ENCODE peak calls at places on chromosomes 6 and 20, in six cellular contexts. H, V, J, A, M and C are unnamed samples.

GRCh38 chr6:143163621-143164020 is 102.9 kb downstream of the AIG1 start:
- DNase-seq in H (no peak), V (no peak), J (no peak), A (no peak), M (no peak), C (no peak)

GRCh38 chr6:135521431-135521830 is 23.9 kb upstream of the AHI1 start:
- DNase-seq in H (no peak), V (no peak), J (peak; percentile 59), A (no peak), M (no peak), C (no peak)

GRCh38 chr6:113833537-113833936 is 23.6 kb upstream of the MARCKS start:
- DNase-seq in H (no peak), V (no peak), J (peak; percentile 78), A (no peak), M (no peak), C (no peak)

GRCh38 chr6:104187616-104188015 is 672.1 kb downstream of the HACE1 start:
- DNase-seq in H (no peak), V (no peak), J (no peak), A (no peak), M (no peak), C (no peak)

GRCh38 chr6:128395596-128395995 is 124.8 kb downstream of the PTPRK start:
- DNase-seq in H (no peak), V (no peak), J (no peak), A (no peak), M (no peak), C (no peak)

GRCh38 chr20:33005132-33005566 is 916 bp upstream of the SUN5 start:
- DNase-seq in H (no peak), V (no peak), J (peak; percentile 15), A (no peak), M (peak; percentile 72), C (no peak)

GRCh38 chr6:163489584-163489983 is 75.1 kb downstream of the QKI start:
- DNase-seq in H (no peak), V (no peak), J (peak; percentile 35), A (no peak), M (no peak), C (no peak)

GRCh38 chr6:133230022-133230421 is 11.1 kb upstream of the EYA4 start:
- DNase-seq in H (no peak), V (no peak), J (no peak), A (no peak), M (no peak), C (no peak)

GRCh38 chr6:107968081-107968480 is 10.1 kb upstream of the SEC63 start:
- DNase-seq in H (no peak), V (no peak), J (no peak), A (no peak), M (no peak), C (no peak)

GRCh38 chr6:113684382-113684901 is 172.7 kb upstream of the MARCKS start:
- DNase-seq in H (no peak), V (no peak), J (peak; percentile 41), A (no peak), M (peak; percentile 24), C (no peak)

GRCh38 chr20:58202039-58202438 is 26.4 kb downstream of the ANKRD60 start:
- DNase-seq in H (no peak), V (no peak), J (no peak), A (no peak), M (no peak), C (no peak)

GRCh38 chr6:138087549-138087948 is 19.7 kb downstream of the PERP start:
- DNase-seq in H (no peak), V (no peak), J (no peak), A (no peak), M (peak; percentile 31), C (no peak)

GRCh38 chr6:36130672-36131516 is 581 bp downstream of the MAPK13 start:
- DNase-seq in H (peak; percentile 77), V (no peak), J (no peak), A (peak; percentile 56), M (peak; percentile 73), C (peak; percentile 73)

GRCh38 chr6:165181951-165182414 is 127.4 kb downstream of the C6orf118 start:
- DNase-seq in H (no peak), V (no peak), J (no peak), A (no peak), M (no peak), C (no peak)

GRCh38 chr20:51425347-51426106 is 117.0 kb downstream of the NFATC2 start:
- DNase-seq in H (peak; percentile 50), V (no peak), J (no peak), A (no peak), M (no peak), C (no peak)

GRCh38 chr6:28838289-28838633 is 85.5 kb downstream of the TRIM27 start:
- DNase-seq in H (peak; percentile 67), V (peak; percentile 37), J (peak; percentile 70), A (peak; percentile 77), M (peak; percentile 80), C (peak; percentile 72)

GRCh38 chr6:114543696-114544095 is 200.9 kb upstream of the HS3ST5 start:
- DNase-seq in H (no peak), V (no peak), J (no peak), A (no peak), M (no peak), C (no peak)

GRCh38 chr6:167687035-167687720 is 139.5 kb upstream of the AFDN start:
- DNase-seq in H (no peak), V (peak; percentile 10), J (no peak), A (no peak), M (no peak), C (no peak)

GRCh38 chr20:8654486-8654885 is 414.4 kb upstream of the PLCB4 start:
- DNase-seq in H (no peak), V (no peak), J (no peak), A (no peak), M (no peak), C (no peak)

GRCh38 chr6:98769546-98769945 is 64.8 kb upstream of the POU3F2 start:
- DNase-seq in H (no peak), V (no peak), J (peak; percentile 4), A (no peak), M (peak; percentile 24), C (no peak)

GRCh38 chr20:48879609-48880008 is 41.9 kb upstream of the ARFGEF2 start:
- DNase-seq in H (no peak), V (no peak), J (no peak), A (no peak), M (no peak), C (no peak)

GRCh38 chr20:5729348-5729747 is 20.9 kb upstream of the SHLD1 start:
- DNase-seq in H (no peak), V (no peak), J (peak; percentile 81), A (no peak), M (no peak), C (no peak)

GRCh38 chr20:6735913-6736845 is 31.3 kb upstream of the BMP2 start:
- DNase-seq in H (no peak), V (no peak), J (no peak), A (no peak), M (no peak), C (no peak)

GRCh38 chr6:22290045-22290444 is 6.8 kb downstream of the PRL start:
- DNase-seq in H (no peak), V (no peak), J (no peak), A (no peak), M (no peak), C (no peak)

GRCh38 chr6:155247618-155248017 is 16.2 kb upstream of the CLDN20 start:
- DNase-seq in H (no peak), V (no peak), J (peak; percentile 26), A (no peak), M (no peak), C (no peak)

GRCh38 chr6:81769834-81770233 is 17.4 kb upstream of the TENT5A start:
- DNase-seq in H (no peak), V (no peak), J (peak; percentile 54), A (no peak), M (no peak), C (no peak)

GRCh38 chr20:31861346-31862156 is 8.8 kb downstream of the DUSP15 start:
- DNase-seq in H (peak; percentile 61), V (peak; percentile 68), J (peak; percentile 36), A (peak; percentile 77), M (peak; percentile 59), C (peak; percentile 47)
- TF ChIP-seq POLR2A in H (no peak), V (no peak), J (no peak), A (no peak), M (no peak), C (no peak)

GRCh38 chr6:139593081-139593480 is 218.6 kb upstream of the CITED2 start:
- DNase-seq in H (no peak), V (no peak), J (no peak), A (no peak), M (no peak), C (peak; percentile 70)

GRCh38 chr6:139597087-139597763 is 222.8 kb upstream of the CITED2 start:
- DNase-seq in H (no peak), V (no peak), J (no peak), A (no peak), M (no peak), C (no peak)

GRCh38 chr6:139594333-139594965 is 220.0 kb upstream of the CITED2 start:
- DNase-seq in H (peak; percentile 25), V (no peak), J (no peak), A (no peak), M (no peak), C (no peak)

GRCh38 chr6:139597781-139598368 is 223.4 kb upstream of the CITED2 start:
- DNase-seq in H (peak; percentile 86), V (peak; percentile 64), J (peak; percentile 98), A (peak; percentile 86), M (peak; percentile 87), C (peak; percentile 86)

DNA sequence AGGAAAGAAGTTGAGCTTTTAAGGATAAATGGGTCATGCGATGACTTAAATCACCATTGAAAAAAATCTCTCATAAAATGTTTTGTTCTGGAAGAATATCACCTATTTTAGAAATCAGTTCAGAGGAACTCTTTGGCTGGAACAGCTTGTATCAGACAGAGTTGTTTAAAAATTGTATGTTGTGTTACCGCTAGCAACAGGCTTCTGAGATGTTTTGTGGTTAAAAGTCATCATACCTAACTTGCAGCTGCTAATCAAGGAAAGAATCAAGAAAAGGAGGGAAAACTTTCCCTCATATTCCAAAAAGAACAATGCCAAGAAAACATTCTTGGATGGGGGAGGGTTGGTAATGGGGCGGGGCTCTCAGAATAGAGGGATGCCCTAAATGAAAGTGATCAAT is 220.7 kb upstream of the CITED2 start:
- DNase-seq in H (no peak), V (no peak), J (peak; percentile 65), A (no peak), M (no peak), C (no peak)
- H3K4me1 ChIP-seq in H (peaks cover 82% of the 10 kb centered on the region), V (no peaks in the 10 kb centered on the region), J (peaks cover 13% of the 10 kb centered on the region), A (peaks cover 6% of the 10 kb centered on the region), M (peaks cover 35% of the 10 kb centered on the region), C (peaks cover 80% of the 10 kb centered on the region)

GRCh38 chr6:144349690-144350132 is 64.6 kb downstream of the UTRN start:
- DNase-seq in H (no peak), V (no peak), J (peak; percentile 53), A (no peak), M (peak; percentile 81), C (no peak)
- TF ChIP-seq POLR2A in H (no peak), V (no peak), J (no peak), A (no peak), M (no peak), C (no peak)

GRCh38 chr6:74626288-74626687 is 579.6 kb downstream of the COL12A1 start:
- DNase-seq in H (no peak), V (no peak), J (no peak), A (no peak), M (no peak), C (no peak)
- H3K4me1 ChIP-seq in H (no peaks in the 10 kb centered on the region), V (no peaks in the 10 kb centered on the region), J (no peaks in the 10 kb centered on the region), A (no peaks in the 10 kb centered on the region), M (no peaks in the 10 kb centered on the region), C (no peaks in the 10 kb centered on the region)

GRCh38 chr6:69866351-69867074 is at the start of gene COL19A1:
- DNase-seq in H (peak; percentile 32), V (peak; percentile 48), J (no peak), A (no peak), M (no peak), C (peak; percentile 16)
- TF ChIP-seq POLR2A in H (no peak), V (no peak), J (no peak), A (no peak), M (no peak), C (no peak)